ENCODE peak calls at places on chromosomes 5 and 9, in six cellular contexts. L is upper lobe of right lung; G is naive thymus-derived CD4-positive, alpha-beta T cell; O is tibial nerve; S is keratinocyte; N is stomach. H is an unnamed sample.

GRCh38 chr9:131334568-131335105 is 45.1 kb downstream of the PLPP7 start:
- DNase-seq in G (no peak), S (no peak), O (no peak), L (peak), N (no peak), H (no peak)

GRCh38 chr9:123353984-123354591 is 1.9 kb upstream of the CRB2 start:
- DNase-seq in S (no peak), G (peak), L (peak), O (peak), N (peak), H (no peak)

GRCh38 chr9:96009690-96010477 is 134.4 kb downstream of the ERCC6L2 start:
- DNase-seq in L (no peak), S (no peak), G (no peak), O (no peak), N (no peak), H (no peak)

GRCh38 chr5:61755726-61756125 is 423.7 kb downstream of the ZSWIM6 start:
- DNase-seq in O (no peak), G (no peak), L (no peak), S (no peak), N (no peak), H (no peak)

GRCh38 chr9:115694014-115694413 is 459.6 kb upstream of the PAPPA start:
- DNase-seq in G (no peak), S (no peak), L (no peak), N (no peak), O (no peak), H (no peak)

GRCh38 chr5:143434261-143435206 is 31.0 kb upstream of the NR3C1 start:
- DNase-seq in L (no peak), S (no peak), G (peak), N (peak), O (no peak), H (no peak)

GRCh38 chr9:76415154-76415553 is 20.9 kb upstream of the RFK start:
- DNase-seq in O (no peak), L (no peak), N (no peak), G (no peak), S (no peak), H (no peak)

GRCh38 chr5:89241186-89241585 is 358.2 kb upstream of the MEF2C start:
- DNase-seq in N (no peak), L (no peak), S (no peak), O (no peak), G (no peak), H (peak)

GRCh38 chr9:2810424-2811075 is 33.3 kb downstream of the PUM3 start:
- DNase-seq in S (no peak), N (no peak), O (no peak), G (no peak), L (no peak), H (no peak)

GRCh38 chr9:80707120-80707519 is 982.2 kb downstream of the TLE1 start:
- DNase-seq in L (no peak), O (no peak), N (no peak), S (peak), G (no peak), H (peak)

GRCh38 chr5:153831976-153832375 is 206.7 kb downstream of the FAM114A2 start:
- DNase-seq in L (no peak), G (no peak), N (no peak), S (no peak), O (no peak), H (no peak)

GRCh38 chr9:91857291-91857781 is 92.7 kb downstream of the ROR2 start:
- DNase-seq in N (no peak), L (no peak), S (no peak), G (no peak), O (no peak), H (no peak)

GRCh38 chr9:35349287-35349990 is 140.5 kb upstream of the RUSC2 start:
- DNase-seq in S (no peak), O (no peak), N (peak), G (no peak), L (no peak), H (no peak)

GRCh38 chr9:35852876-35853865 is 17.0 kb downstream of the OR13J1 start:
- DNase-seq in O (no peak), N (no peak), G (no peak), S (no peak), L (no peak), H (no peak)

GRCh38 chr9:133023117-133023890 is 7.5 kb upstream of the GTF3C5 start:
- DNase-seq in O (no peak), L (no peak), S (no peak), G (no peak), N (peak), H (no peak)

GRCh38 chr9:129576546-129577543 is 44.1 kb downstream of the C9orf50 start:
- DNase-seq in N (no peak), O (no peak), L (no peak), S (no peak), G (no peak), H (no peak)
- H3K27ac ChIP-seq in N (no peak), O (no peak), L (no peak), S (no peak), G (no peak), H (no peak)

DNA sequence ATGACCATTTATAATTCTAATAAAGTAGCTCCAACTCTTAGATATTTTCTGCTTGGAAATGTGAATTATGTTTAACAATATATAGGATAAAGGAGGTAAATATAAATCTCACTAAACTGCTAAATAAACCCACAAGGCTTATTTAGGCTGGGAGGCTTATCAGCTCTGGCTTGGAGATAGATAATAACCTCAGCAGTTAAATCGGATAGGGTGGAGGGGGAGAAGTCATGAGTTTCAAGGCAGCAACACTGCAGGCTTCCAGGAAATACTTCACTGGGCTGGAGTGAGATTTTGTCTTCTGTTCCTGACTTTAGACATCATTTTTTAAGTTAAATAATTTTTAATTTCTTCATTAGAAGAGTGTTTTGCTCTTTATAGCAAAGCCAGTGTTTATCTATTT is 80.0 kb upstream of the ITGA2 start:
- DNase-seq in S (no peak), L (no peak), O (no peak), G (no peak), N (no peak), H (no peak)
- H3K27ac ChIP-seq in S (no peak), L (no peak), O (no peak), G (no peak), N (no peak), H (no peak)

GRCh38 chr5:172438304-172438652 is 16.0 kb downstream of the SH3PXD2B start:
- DNase-seq in N (no peak), L (no peak), G (no peak), O (no peak), S (no peak), H (no peak)
- H3K27ac ChIP-seq in N (peak), L (no peak), G (no peak), O (peak), S (no peak), H (peak)

GRCh38 chr9:34271618-34272017 is 57.5 kb downstream of the KIF24 start:
- DNase-seq in G (no peak), O (no peak), N (no peak), S (no peak), L (no peak), H (no peak)

GRCh38 chr9:34267660-34268059 is 61.4 kb downstream of the KIF24 start:
- DNase-seq in N (no peak), S (no peak), L (no peak), O (no peak), G (no peak), H (no peak)

GRCh38 chr9:34276772-34277171 is 52.3 kb downstream of the KIF24 start:
- DNase-seq in L (no peak), N (no peak), O (no peak), G (no peak), S (no peak), H (no peak)

GRCh38 chr9:34275811-34276210 is 53.3 kb downstream of the KIF24 start:
- DNase-seq in N (no peak), L (no peak), S (no peak), G (no peak), O (no peak), H (no peak)

DNA sequence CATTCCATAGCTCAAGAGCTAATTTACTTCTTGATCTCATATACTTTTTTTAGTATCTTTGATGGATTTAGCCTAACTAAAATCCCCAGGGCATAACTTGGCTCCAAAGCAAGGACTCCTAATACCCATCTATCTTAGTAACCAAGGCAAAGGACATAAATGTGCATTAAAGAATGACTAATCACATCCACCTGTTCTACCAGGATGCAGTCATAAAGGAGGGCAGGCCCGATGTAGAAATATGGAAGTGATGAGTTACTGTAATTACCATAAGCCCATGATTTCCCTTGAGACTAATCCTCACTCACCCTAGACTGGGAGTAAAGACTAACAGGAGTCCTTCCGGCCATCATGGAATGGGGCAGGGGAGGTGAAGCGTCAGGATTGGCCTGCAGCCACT is 56.9 kb downstream of the KIF24 start:
- DNase-seq in O (no peak), S (no peak), N (no peak), G (no peak), L (no peak), H (no peak)
- H3K27ac ChIP-seq in O (no peak), S (no peak), N (no peak), G (no peak), L (no peak), H (no peak)

DNA sequence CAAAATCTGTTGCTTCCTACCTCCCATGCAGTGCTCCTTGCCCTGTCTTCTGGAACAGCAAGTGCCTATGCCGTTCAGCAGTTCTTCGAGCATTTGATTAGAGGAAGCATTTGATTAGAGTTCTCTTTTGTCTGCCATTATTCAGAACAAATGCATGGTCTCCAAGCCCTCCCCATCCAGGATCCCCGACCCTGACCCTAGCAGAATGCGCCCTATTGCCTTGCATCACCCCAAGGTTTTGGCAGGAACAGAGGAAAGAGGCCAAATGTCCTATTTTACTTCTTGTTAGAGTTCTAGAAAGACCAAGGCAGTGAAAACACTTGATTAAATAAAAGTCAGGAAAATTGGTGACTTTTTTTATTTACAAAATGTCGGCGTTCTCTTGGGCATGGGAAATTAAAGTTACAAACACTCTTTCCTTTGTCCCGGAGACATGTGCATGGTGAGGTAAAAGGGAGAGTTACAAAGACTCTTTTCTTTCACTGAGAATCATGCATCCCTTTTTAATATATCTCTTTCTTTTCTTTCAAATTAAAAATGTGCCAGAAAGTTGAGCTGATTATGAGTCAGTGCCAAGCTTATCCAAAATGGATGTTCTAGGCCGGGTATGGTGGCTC is 27.7 kb upstream of the FSD1L start:
- DNase-seq in N (no peak), G (no peak), S (no peak), O (no peak), L (no peak), H (no peak)
- H3K27ac ChIP-seq in N (no peak), G (no peak), S (no peak), O (no peak), L (no peak), H (no peak)

GRCh38 chr9:5435912-5436311 is 1.8 kb downstream of the PLGRKT start:
- DNase-seq in N (no peak), L (no peak), G (no peak), O (no peak), S (no peak), H (no peak)
- H3K27ac ChIP-seq in N (peak), L (no peak), G (no peak), O (no peak), S (no peak), H (peak)

GRCh38 chr5:60517850-60518249 is 182.1 kb downstream of the DEPDC1B start:
- DNase-seq in L (no peak), G (no peak), S (no peak), N (no peak), O (no peak), H (no peak)
- H3K27ac ChIP-seq in L (no peak), G (no peak), S (no peak), N (peak), O (no peak), H (no peak)

DNA sequence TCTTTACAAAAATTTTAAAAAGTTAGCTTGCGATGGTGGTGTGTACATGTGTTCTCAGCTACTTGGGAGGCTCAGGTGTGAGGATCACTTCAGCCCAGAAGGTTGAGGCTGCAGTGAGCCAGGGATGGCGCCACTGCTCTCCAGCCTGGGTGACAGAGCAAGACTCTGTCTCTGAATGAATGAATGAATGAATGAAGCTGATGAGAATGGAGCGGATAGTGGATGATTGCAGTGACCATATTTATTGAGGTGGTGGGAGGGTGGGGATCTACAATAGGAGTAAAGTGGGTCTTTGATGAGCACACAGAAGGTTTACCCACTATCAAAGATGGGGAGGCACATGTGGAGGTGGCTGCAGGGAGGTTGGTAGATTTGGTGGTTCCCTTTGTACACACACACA is 120.2 kb downstream of the AOPEP start:
- DNase-seq in S (no peak), L (no peak), N (no peak), O (no peak), G (no peak), H (no peak)
- H3K27ac ChIP-seq in S (no peak), L (no peak), N (no peak), O (no peak), G (no peak), H (no peak)

GRCh38 chr9:29741169-29741568 is 2167.9 kb upstream of the C9orf72 start:
- DNase-seq in O (no peak), S (no peak), L (no peak), N (no peak), G (no peak), H (no peak)

GRCh38 chr9:29740518-29740917 is 2167.2 kb upstream of the C9orf72 start:
- DNase-seq in S (no peak), G (no peak), O (no peak), L (no peak), N (no peak), H (no peak)
- H3K27ac ChIP-seq in S (no peak), G (no peak), O (no peak), L (no peak), N (no peak), H (no peak)

GRCh38 chr9:94479757-94480156 is 75.1 kb upstream of the PCAT7 start:
- DNase-seq in G (no peak), N (no peak), L (no peak), S (no peak), O (no peak), H (no peak)

GRCh38 chr9:94482110-94482509 is 72.8 kb upstream of the PCAT7 start:
- DNase-seq in O (no peak), L (no peak), N (no peak), S (no peak), G (no peak), H (no peak)

GRCh38 chr9:94478755-94479730 is 75.8 kb upstream of the PCAT7 start:
- DNase-seq in L (no peak), G (no peak), S (no peak), N (no peak), O (no peak), H (no peak)

DNA sequence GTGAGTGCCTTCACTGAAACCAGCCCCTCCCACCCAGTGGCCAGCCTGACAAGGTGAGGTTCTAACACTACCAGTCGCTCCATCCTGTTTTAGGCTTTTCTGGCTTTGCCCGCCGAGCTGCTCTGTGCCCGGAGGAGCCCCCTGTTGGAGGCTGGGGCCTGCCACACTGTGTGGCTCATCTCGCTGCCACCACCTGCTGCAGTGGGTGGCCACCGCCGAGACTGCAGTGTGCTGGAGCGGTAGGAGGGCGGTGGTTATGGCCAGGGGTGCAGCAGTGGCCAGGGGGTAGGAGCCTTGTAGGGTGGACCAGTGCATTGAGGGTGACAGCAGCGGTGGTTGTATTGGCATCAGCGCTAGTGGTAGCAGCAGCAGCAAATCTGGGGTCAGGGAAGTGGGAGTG is 74.7 kb upstream of the PCAT7 start:
- DNase-seq in S (no peak), N (no peak), G (no peak), L (no peak), O (no peak), H (no peak)
- H3K27ac ChIP-seq in S (no peak), N (no peak), G (no peak), L (no peak), O (no peak), H (no peak)